ENCODE peak calls at places on chromosomes 16 and 17, in seven cellular contexts. A is NCI-H187; I is CD4-positive, alpha-beta memory T cell; L is activated effector memory CD4-positive, alpha-beta T cell treated with anti-CD3 and anti-CD28 coated beads, Interleukin-2, amount 50 U/mL, for 16 hours; O is fibroblast of the aortic adventitia; C is stimulated activated CD8-positive, alpha-beta memory T cell treated with anti-CD3 and anti-CD28 coated beads, Interleukin-4, amount 100 ng/mL, for 4 hours; W is stimulated activated naive B cell treated with anti-CD40 and anti-IgM and Interleukin-4, amounts not matched to agents 10 μg/mL and 1 μg/mL and 100 μg/mL, for 72 hours. P is an unnamed sample.

GRCh38 chr17:11855306-11855705 is 142.0 kb downstream of the ZNF18 start:
- DNase-seq in A (no peak), I (no peak), L (no peak), O (no peak), C (no peak), W (no peak), P (no peak)

GRCh38 chr16:71250461-71251232 is 20.1 kb upstream of the HYDIN start:
- DNase-seq in A (no peak), I (no peak), L (no peak), O (peak), C (no peak), W (no peak), P (no peak)

GRCh38 chr16:71203631-71204030 is 26.9 kb downstream of the HYDIN start:
- DNase-seq in A (no peak), I (no peak), L (no peak), O (no peak), C (no peak), W (no peak), P (no peak)

GRCh38 chr17:49390548-49391324 is 23.9 kb downstream of the PHB1 start:
- DNase-seq in A (no peak), I (peak), L (no peak), O (no peak), C (no peak), W (peak), P (peak)

GRCh38 chr16:88703486-88704309 is 2.5 kb downstream of the RNF166 start:
- DNase-seq in A (no peak), I (peak), L (peak), O (no peak), C (no peak), W (peak), P (peak)

GRCh38 chr17:50686494-50687199 is 21.1 kb downstream of the ANKRD40 start:
- DNase-seq in A (no peak), I (no peak), L (no peak), O (peak), C (no peak), W (no peak), P (no peak)

GRCh38 chr16:79393121-79393520 is 207.4 kb downstream of the MAF start:
- DNase-seq in A (no peak), I (no peak), L (no peak), O (no peak), C (no peak), W (no peak), P (no peak)

GRCh38 chr17:67506966-67507365 is 129.9 kb downstream of the PITPNC1 start:
- DNase-seq in A (no peak), I (no peak), L (no peak), O (peak), C (no peak), W (no peak), P (no peak)

GRCh38 chr16:54817432-54817831 is 113.2 kb upstream of the IRX5 start:
- DNase-seq in A (no peak), I (no peak), L (no peak), O (peak), C (no peak), W (no peak), P (peak)

GRCh38 chr17:50421308-50422031 is 4.5 kb upstream of the ACSF2 start:
- DNase-seq in A (no peak), I (peak), L (no peak), O (peak), C (no peak), W (no peak), P (peak)

GRCh38 chr16:8859913-8860881 is 8.6 kb downstream of the CARHSP1 start:
- DNase-seq in A (no peak), I (no peak), L (no peak), O (peak), C (no peak), W (no peak), P (no peak)

GRCh38 chr16:70715860-70716357 is 30.1 kb upstream of the MTSS2 start:
- DNase-seq in A (no peak), I (no peak), L (no peak), O (peak), C (no peak), W (no peak), P (no peak)

GRCh38 chr16:59634951-59635350 is 900.8 kb upstream of the GOT2 start:
- DNase-seq in A (no peak), I (no peak), L (no peak), O (no peak), C (no peak), W (no peak), P (no peak)